ENCODE peak calls at places on chromosomes 6 and 20, in five cellular contexts. One of them, this sample, is unnamed.

GRCh38 chr6:113858605-113859348 is 1.6 kb downstream of the MARCKS start:
- DNase-seq in foreskin fibroblast: peak; percentile 90
- DNase-seq in left ventricle myocardium inferior: peak; percentile 86
- DNase-seq in neural crest cell: peak; percentile 90
- DNase-seq in fibroblast of villous mesenchyme: peak; percentile 90
- DNase-seq in this sample: peak; percentile 76

GRCh38 chr6:170172825-170173231 is 118.0 kb downstream of the DLL1 start:
- DNase-seq in foreskin fibroblast: no peak
- DNase-seq in left ventricle myocardium inferior: no peak
- DNase-seq in neural crest cell: no peak
- DNase-seq in fibroblast of villous mesenchyme: no peak
- DNase-seq in this sample: no peak

GRCh38 chr20:45902199-45902701 is 9.7 kb downstream of the PLTP start:
- DNase-seq in foreskin fibroblast: no peak
- DNase-seq in left ventricle myocardium inferior: no peak
- DNase-seq in neural crest cell: no peak
- DNase-seq in fibroblast of villous mesenchyme: no peak
- DNase-seq in this sample: no peak

GRCh38 chr20:62550087-62550565 is 74.3 kb upstream of the GATA5 start:
- DNase-seq in foreskin fibroblast: no peak
- DNase-seq in left ventricle myocardium inferior: peak; percentile 87
- DNase-seq in neural crest cell: no peak
- DNase-seq in fibroblast of villous mesenchyme: no peak
- DNase-seq in this sample: no peak

GRCh38 chr6:43268348-43268685 is 25.0 kb downstream of the TTBK1 start:
- DNase-seq in foreskin fibroblast: no peak
- DNase-seq in left ventricle myocardium inferior: peak; percentile 45
- DNase-seq in neural crest cell: no peak
- DNase-seq in fibroblast of villous mesenchyme: no peak
- DNase-seq in this sample: no peak

GRCh38 chr20:7723284-7723683 is 217.0 kb downstream of the HAO1 start:
- DNase-seq in foreskin fibroblast: peak; percentile 74
- DNase-seq in left ventricle myocardium inferior: no peak
- DNase-seq in neural crest cell: no peak
- DNase-seq in fibroblast of villous mesenchyme: peak; percentile 20
- DNase-seq in this sample: peak; percentile 90

GRCh38 chr20:50335105-50335504 is 144.5 kb downstream of the CEBPB start:
- DNase-seq in foreskin fibroblast: no peak
- DNase-seq in left ventricle myocardium inferior: no peak
- DNase-seq in neural crest cell: no peak
- DNase-seq in fibroblast of villous mesenchyme: peak; percentile 55
- DNase-seq in this sample: peak; percentile 62

GRCh38 chr20:5539656-5540055 is 210.5 kb upstream of the SHLD1 start:
- DNase-seq in foreskin fibroblast: no peak
- DNase-seq in left ventricle myocardium inferior: no peak
- DNase-seq in neural crest cell: no peak
- DNase-seq in fibroblast of villous mesenchyme: no peak
- DNase-seq in this sample: peak; percentile 42

GRCh38 chr6:125140808-125141207 is 12.8 kb upstream of the TPD52L1 start:
- DNase-seq in foreskin fibroblast: no peak
- DNase-seq in left ventricle myocardium inferior: no peak
- DNase-seq in neural crest cell: no peak
- DNase-seq in fibroblast of villous mesenchyme: peak; percentile 13
- DNase-seq in this sample: peak; percentile 26

GRCh38 chr6:21228411-21228810 is 365.1 kb upstream of the SOX4 start:
- DNase-seq in foreskin fibroblast: peak; percentile 71
- DNase-seq in left ventricle myocardium inferior: no peak
- DNase-seq in neural crest cell: no peak
- DNase-seq in fibroblast of villous mesenchyme: no peak
- DNase-seq in this sample: peak; percentile 75

GRCh38 chr6:41824571-41825569 is 37.4 kb downstream of the TOMM6 start:
- DNase-seq in foreskin fibroblast: no peak
- DNase-seq in left ventricle myocardium inferior: no peak
- DNase-seq in neural crest cell: no peak
- DNase-seq in fibroblast of villous mesenchyme: peak; percentile 11
- DNase-seq in this sample: no peak

GRCh38 chr20:17615645-17616479 is 46.0 kb downstream of the DSTN start:
- DNase-seq in foreskin fibroblast: no peak
- DNase-seq in left ventricle myocardium inferior: no peak
- DNase-seq in neural crest cell: no peak
- DNase-seq in fibroblast of villous mesenchyme: no peak
- DNase-seq in this sample: no peak

GRCh38 chr6:48084201-48084600 is 26.8 kb downstream of the PTCHD4 start:
- DNase-seq in foreskin fibroblast: no peak
- DNase-seq in left ventricle myocardium inferior: no peak
- DNase-seq in neural crest cell: no peak
- DNase-seq in fibroblast of villous mesenchyme: no peak
- DNase-seq in this sample: no peak

DNA sequence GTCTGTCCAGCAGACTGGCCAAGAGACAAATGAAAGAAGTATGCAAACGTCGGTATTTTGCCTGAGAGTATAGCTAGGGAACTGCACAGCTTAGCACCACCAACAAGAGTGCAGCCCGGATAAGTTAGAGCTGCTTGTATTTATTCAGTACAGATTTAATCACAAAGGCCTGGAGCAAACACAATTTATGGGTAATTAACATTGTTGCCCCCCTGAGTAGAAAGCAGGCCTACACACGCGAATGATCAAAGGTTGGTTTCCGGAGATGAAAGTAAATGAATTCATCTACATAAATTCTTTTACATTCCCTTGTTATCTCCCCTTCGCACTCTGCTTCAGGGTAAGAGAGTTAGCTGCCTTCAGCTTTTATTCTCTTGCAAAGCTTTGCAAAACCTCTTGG is 24.7 kb upstream of the CRISP1 start:
- DNase-seq in foreskin fibroblast: no peak
- DNase-seq in left ventricle myocardium inferior: no peak
- DNase-seq in neural crest cell: no peak
- DNase-seq in fibroblast of villous mesenchyme: no peak
- DNase-seq in this sample: no peak
- TF ChIP-seq CTCF in foreskin fibroblast: no peak
- TF ChIP-seq CTCF in left ventricle myocardium inferior: no peak
- TF ChIP-seq CTCF in neural crest cell: no peak
- TF ChIP-seq CTCF in fibroblast of villous mesenchyme: no peak
- TF ChIP-seq CTCF in this sample: no peak

DNA sequence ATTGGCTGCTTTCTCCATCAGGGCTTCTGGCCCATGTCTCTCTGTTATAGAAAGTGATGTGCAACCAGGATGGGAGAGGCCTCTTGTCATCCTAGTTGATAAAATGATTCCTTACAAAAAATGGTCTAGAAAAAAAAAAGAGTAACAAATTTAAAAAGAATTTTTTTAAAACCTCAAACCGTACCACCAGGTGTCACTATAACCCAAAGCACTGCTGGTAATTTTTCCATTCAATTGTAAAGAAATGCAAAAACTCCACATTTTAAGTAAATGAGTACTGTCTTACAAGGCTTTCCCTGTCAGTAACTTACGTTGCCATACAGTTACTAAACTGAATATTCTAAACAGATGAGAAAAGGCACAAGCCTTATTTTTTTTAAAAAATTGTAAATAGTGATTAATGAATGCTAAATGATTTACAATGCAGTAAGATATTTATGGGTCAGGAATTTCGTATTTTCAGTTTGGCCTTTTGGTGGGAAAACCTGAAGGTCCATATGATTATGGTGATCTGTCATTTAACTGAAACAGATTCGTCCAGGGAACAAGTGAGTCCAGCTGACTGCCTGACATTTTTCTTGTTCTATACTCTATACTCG is 95.4 kb downstream of the OGFRL1 start:
- DNase-seq in foreskin fibroblast: no peak
- DNase-seq in left ventricle myocardium inferior: no peak
- DNase-seq in neural crest cell: peak; percentile 28
- DNase-seq in fibroblast of villous mesenchyme: peak; percentile 72
- DNase-seq in this sample: peak; percentile 70
- TF ChIP-seq CTCF in foreskin fibroblast: peak; percentile 35
- TF ChIP-seq CTCF in left ventricle myocardium inferior: peak; percentile 72
- TF ChIP-seq CTCF in neural crest cell: peak; percentile 85
- TF ChIP-seq CTCF in fibroblast of villous mesenchyme: peak; percentile 58
- TF ChIP-seq CTCF in this sample: peak; percentile 58

GRCh38 chr6:126657556-126658129 is 317.7 kb downstream of the CENPW start:
- DNase-seq in foreskin fibroblast: peak; percentile 40
- DNase-seq in left ventricle myocardium inferior: no peak
- DNase-seq in neural crest cell: no peak
- DNase-seq in fibroblast of villous mesenchyme: peak; percentile 51
- DNase-seq in this sample: peak; percentile 71
- TF ChIP-seq CTCF in foreskin fibroblast: peak; percentile 59
- TF ChIP-seq CTCF in left ventricle myocardium inferior: peak; percentile 46
- TF ChIP-seq CTCF in neural crest cell: peak; percentile 68
- TF ChIP-seq CTCF in fibroblast of villous mesenchyme: peak; percentile 64
- TF ChIP-seq CTCF in this sample: peak; percentile 80

GRCh38 chr6:31738048-31738979 is 1.5 kb upstream of the MSH5 start:
- DNase-seq in foreskin fibroblast: peak; percentile 88
- DNase-seq in left ventricle myocardium inferior: no peak
- DNase-seq in neural crest cell: no peak
- DNase-seq in fibroblast of villous mesenchyme: peak; percentile 84
- DNase-seq in this sample: peak; percentile 90
- TF ChIP-seq CTCF in foreskin fibroblast: peak; percentile 39
- TF ChIP-seq CTCF in left ventricle myocardium inferior: no peak
- TF ChIP-seq CTCF in neural crest cell: peak; percentile 30
- TF ChIP-seq CTCF in fibroblast of villous mesenchyme: peak; percentile 33
- TF ChIP-seq CTCF in this sample: peak; percentile 40

DNA sequence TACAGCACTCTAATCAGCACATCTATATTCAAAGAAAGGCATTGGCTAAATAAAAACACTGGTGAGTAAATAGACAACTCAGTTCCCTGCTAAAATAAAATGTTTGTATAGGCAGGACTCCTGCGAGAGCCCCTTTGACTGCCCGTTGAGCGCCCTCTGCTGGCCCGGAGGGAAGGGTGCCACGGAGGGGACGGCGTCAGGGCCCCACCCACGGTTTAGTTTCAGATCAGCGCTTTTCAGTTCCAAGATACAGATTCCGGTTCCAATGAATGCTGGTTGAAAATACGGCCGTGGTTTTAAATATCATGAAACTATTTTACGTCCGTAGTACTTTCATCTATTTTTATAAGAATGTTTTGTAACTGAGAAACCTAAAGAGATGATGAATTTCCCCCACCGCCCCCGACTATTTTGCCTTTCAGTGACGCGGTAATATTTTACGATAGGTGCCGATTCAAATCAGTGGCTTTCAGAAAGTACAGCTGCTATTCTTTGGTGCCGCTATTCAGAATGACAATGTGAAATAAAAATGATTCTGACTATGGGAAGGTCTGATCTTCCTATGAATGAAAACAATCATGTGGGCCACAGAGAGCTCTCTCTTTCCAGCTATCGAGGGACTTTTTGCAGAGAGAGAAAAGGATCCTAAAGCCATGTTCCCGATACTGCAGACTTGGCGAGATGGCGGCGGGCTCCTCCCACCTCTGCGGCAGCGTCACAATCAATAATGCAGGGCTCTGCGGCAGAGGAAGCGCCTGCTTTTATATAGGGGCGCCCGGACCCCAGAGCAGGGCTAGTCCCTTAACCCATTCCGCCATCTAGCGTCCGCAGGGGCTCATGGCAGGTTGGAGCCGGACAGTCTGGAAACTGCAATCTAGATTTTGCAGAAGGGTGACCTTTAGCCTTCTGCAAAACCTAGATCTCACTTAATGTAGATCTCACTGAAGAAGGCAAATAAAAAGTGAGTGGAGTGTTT is 10.6 kb upstream of the CCN6 start:
- DNase-seq in foreskin fibroblast: peak; percentile 91
- DNase-seq in left ventricle myocardium inferior: peak; percentile 86
- DNase-seq in neural crest cell: peak; percentile 98
- DNase-seq in fibroblast of villous mesenchyme: peak; percentile 94
- DNase-seq in this sample: peak; percentile 90
- TF ChIP-seq CTCF in foreskin fibroblast: peak; percentile 97
- TF ChIP-seq CTCF in left ventricle myocardium inferior: peak; percentile 92
- TF ChIP-seq CTCF in neural crest cell: peak; percentile 98
- TF ChIP-seq CTCF in fibroblast of villous mesenchyme: peak; percentile 95
- TF ChIP-seq CTCF in this sample: peak; percentile 95

DNA sequence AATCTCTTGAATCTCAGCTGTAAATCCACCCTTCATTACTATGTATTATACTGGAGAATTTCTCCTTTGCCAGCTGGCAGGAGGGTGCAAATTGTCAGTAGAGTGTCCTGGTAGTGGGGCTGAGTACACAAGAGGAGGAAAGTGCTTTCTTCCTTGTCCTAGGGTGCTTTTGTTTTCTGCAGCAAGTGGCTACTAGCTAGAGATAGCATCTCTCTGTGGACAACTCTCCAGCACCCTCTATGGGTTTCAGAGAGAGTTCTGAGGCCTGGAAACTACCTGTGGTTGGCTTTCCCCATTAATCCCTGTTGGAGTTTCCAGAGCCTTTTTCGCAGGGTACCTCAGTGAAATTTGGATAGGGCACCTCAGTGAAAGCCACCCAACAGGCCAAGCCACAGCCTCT is 422.5 kb upstream of the RGS17 start:
- DNase-seq in foreskin fibroblast: no peak
- DNase-seq in left ventricle myocardium inferior: no peak
- DNase-seq in neural crest cell: no peak
- DNase-seq in fibroblast of villous mesenchyme: peak; percentile 27
- DNase-seq in this sample: peak; percentile 31
- TF ChIP-seq CTCF in foreskin fibroblast: peak; percentile 18
- TF ChIP-seq CTCF in left ventricle myocardium inferior: peak; percentile 19
- TF ChIP-seq CTCF in neural crest cell: peak; percentile 46
- TF ChIP-seq CTCF in fibroblast of villous mesenchyme: peak; percentile 56
- TF ChIP-seq CTCF in this sample: peak; percentile 53

GRCh38 chr20:37262516-37262915 is 902 bp upstream of the GHRH start:
- DNase-seq in foreskin fibroblast: no peak
- DNase-seq in left ventricle myocardium inferior: no peak
- DNase-seq in neural crest cell: no peak
- DNase-seq in fibroblast of villous mesenchyme: no peak
- DNase-seq in this sample: no peak
- TF ChIP-seq CTCF in foreskin fibroblast: no peak
- TF ChIP-seq CTCF in left ventricle myocardium inferior: no peak
- TF ChIP-seq CTCF in neural crest cell: no peak
- TF ChIP-seq CTCF in fibroblast of villous mesenchyme: no peak
- TF ChIP-seq CTCF in this sample: no peak

GRCh38 chr6:5175195-5175594 is 85.6 kb downstream of the LYRM4 start:
- DNase-seq in foreskin fibroblast: no peak
- DNase-seq in left ventricle myocardium inferior: no peak
- DNase-seq in neural crest cell: peak; percentile 33
- DNase-seq in fibroblast of villous mesenchyme: no peak
- DNase-seq in this sample: peak; percentile 10
- TF ChIP-seq CTCF in foreskin fibroblast: peak; percentile 22
- TF ChIP-seq CTCF in left ventricle myocardium inferior: peak; percentile 16
- TF ChIP-seq CTCF in neural crest cell: peak; percentile 61
- TF ChIP-seq CTCF in fibroblast of villous mesenchyme: peak; percentile 68
- TF ChIP-seq CTCF in this sample: peak; percentile 41

GRCh38 chr6:93013054-93013453 is 406.3 kb downstream of the EPHA7 start:
- DNase-seq in foreskin fibroblast: no peak
- DNase-seq in left ventricle myocardium inferior: no peak
- DNase-seq in neural crest cell: no peak
- DNase-seq in fibroblast of villous mesenchyme: no peak
- DNase-seq in this sample: no peak

GRCh38 chr6:93017213-93017612 is 402.1 kb downstream of the EPHA7 start:
- DNase-seq in foreskin fibroblast: no peak
- DNase-seq in left ventricle myocardium inferior: no peak
- DNase-seq in neural crest cell: no peak
- DNase-seq in fibroblast of villous mesenchyme: peak; percentile 8
- DNase-seq in this sample: no peak

GRCh38 chr6:93021235-93021909 is 398.0 kb downstream of the EPHA7 start:
- DNase-seq in foreskin fibroblast: no peak
- DNase-seq in left ventricle myocardium inferior: no peak
- DNase-seq in neural crest cell: no peak
- DNase-seq in fibroblast of villous mesenchyme: no peak
- DNase-seq in this sample: no peak

DNA sequence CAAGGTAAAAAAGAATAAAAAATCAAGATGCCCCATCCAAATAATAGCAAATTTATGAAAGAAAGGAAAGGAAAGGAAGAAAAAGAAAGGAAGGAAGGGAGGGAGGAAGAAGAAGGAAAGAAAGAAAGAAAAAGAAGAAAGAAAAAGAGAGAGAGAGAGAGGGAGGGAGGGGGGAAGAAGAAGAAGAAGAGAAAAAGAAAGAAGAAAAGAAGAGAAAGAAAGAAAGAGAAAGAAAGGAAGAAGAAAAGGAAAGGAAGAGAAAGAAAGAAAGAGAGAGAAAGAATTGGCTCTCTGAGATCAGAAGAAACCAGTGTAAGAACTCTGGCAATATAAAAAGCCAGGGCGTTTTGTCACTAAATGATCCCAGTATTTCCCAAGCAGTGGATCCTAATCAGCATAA is 401.7 kb downstream of the EPHA7 start:
- DNase-seq in foreskin fibroblast: no peak
- DNase-seq in left ventricle myocardium inferior: no peak
- DNase-seq in neural crest cell: no peak
- DNase-seq in fibroblast of villous mesenchyme: no peak
- DNase-seq in this sample: no peak
- TF ChIP-seq CTCF in foreskin fibroblast: no peak
- TF ChIP-seq CTCF in left ventricle myocardium inferior: no peak
- TF ChIP-seq CTCF in neural crest cell: no peak
- TF ChIP-seq CTCF in fibroblast of villous mesenchyme: no peak
- TF ChIP-seq CTCF in this sample: no peak

This sample was measured in fibroblast of mammary gland.